ENCODE peak calls at places on chromosomes 6 and 20, in nine cellular contexts. H is A549, J is K562, O is HepG2, C is esophagus muscularis mucosa, W is sigmoid colon, E is stomach, U is tibial nerve, S is transverse colon. N is an unnamed sample.

GRCh38 chr20:31496761-31497295 is 17.4 kb upstream of the HM13 start:
- DNase-seq in H (no peak), J (no peak), O (no peak), C (no peak), W (peak; percentile 86), E (no peak), U (no peak), S (peak; percentile 22), N (peak; percentile 81)

GRCh38 chr20:44080646-44081267 is 106.2 kb downstream of the JPH2 start:
- DNase-seq in H (peak; percentile 77), J (peak; percentile 79), O (peak; percentile 79), C (peak; percentile 92), W (peak; percentile 84), E (peak; percentile 82), U (peak; percentile 84), S (peak; percentile 83), N (no peak)

GRCh38 chr20:21322083-21322710 is 19.1 kb downstream of the XRN2 start:
- DNase-seq in H (no peak), J (no peak), O (no peak), C (no peak), W (no peak), E (no peak), U (no peak), S (no peak), N (no peak)

GRCh38 chr20:56801991-56802740 is 173.1 kb downstream of the TFAP2C start:
- DNase-seq in H (peak; percentile 45), J (no peak), O (no peak), C (no peak), W (no peak), E (no peak), U (no peak), S (no peak), N (no peak)

GRCh38 chr6:39347201-39347600 is 24.7 kb upstream of the KCNK16 start:
- DNase-seq in H (no peak), J (no peak), O (no peak), C (no peak), W (no peak), E (no peak), U (no peak), S (no peak), N (no peak)

GRCh38 chr6:13923527-13924145 is 1.1 kb upstream of the RNF182 start:
- DNase-seq in H (no peak), J (peak; percentile 47), O (no peak), C (no peak), W (no peak), E (no peak), U (no peak), S (no peak), N (no peak)

GRCh38 chr20:35734374-35734773 is 7.7 kb downstream of the RBM39 start:
- DNase-seq in H (no peak), J (no peak), O (no peak), C (no peak), W (no peak), E (no peak), U (no peak), S (no peak), N (no peak)

GRCh38 chr20:43508106-43508505 is 609 bp downstream of the L3MBTL1 start:
- DNase-seq in H (no peak), J (peak; percentile 62), O (no peak), C (no peak), W (no peak), E (no peak), U (no peak), S (peak; percentile 16), N (no peak)

GRCh38 chr20:35511814-35512420 is 17.5 kb downstream of the C20orf173 start:
- DNase-seq in H (peak; percentile 58), J (peak; percentile 30), O (peak; percentile 53), C (no peak), W (no peak), E (peak; percentile 40), U (peak; percentile 19), S (peak; percentile 30), N (no peak)

GRCh38 chr6:137480431-137480830 is 13.8 kb downstream of the OLIG3 start:
- DNase-seq in H (no peak), J (no peak), O (no peak), C (peak; percentile 91), W (no peak), E (no peak), U (no peak), S (no peak), N (no peak)

GRCh38 chr6:41736207-41736710 is 851 bp upstream of the TFEB start:
- DNase-seq in H (no peak), J (peak; percentile 55), O (no peak), C (no peak), W (no peak), E (peak; percentile 57), U (no peak), S (no peak), N (no peak)

GRCh38 chr6:139613496-139613895 is 239.0 kb upstream of the CITED2 start:
- DNase-seq in H (no peak), J (no peak), O (no peak), C (no peak), W (no peak), E (no peak), U (no peak), S (no peak), N (no peak)

GRCh38 chr6:1062786-1063545 is 248.9 kb upstream of the FOXQ1 start:
- DNase-seq in H (no peak), J (no peak), O (peak; percentile 35), C (no peak), W (no peak), E (no peak), U (no peak), S (no peak), N (no peak)
- TF ChIP-seq EP300 in H (no peak), J (no peak), O (no peak), C (no peak), W (no peak), E (no peak), U (no peak), S (no peak), N (no peak)

GRCh38 chr20:40251284-40251932 is 437.6 kb downstream of the MAFB start:
- DNase-seq in H (peak; percentile 23), J (no peak), O (peak; percentile 70), C (peak; percentile 42), W (no peak), E (no peak), U (peak; percentile 30), S (peak; percentile 18), N (no peak)
- TF ChIP-seq CTCF in H (no peak), J (peak; percentile 47), O (peak; percentile 87), C (peak; percentile 31), W (no peak), E (no peak), U (no peak), S (peak; percentile 32), N (no peak)

GRCh38 chr6:158707120-158707519 is 57.3 kb downstream of the SYTL3 start:
- DNase-seq in H (peak; percentile 60), J (peak; percentile 65), O (no peak), C (no peak), W (peak; percentile 83), E (peak; percentile 61), U (no peak), S (peak; percentile 41), N (no peak)

GRCh38 chr6:158708239-158708638 is 58.4 kb downstream of the SYTL3 start:
- DNase-seq in H (no peak), J (no peak), O (no peak), C (no peak), W (peak; percentile 76), E (peak; percentile 33), U (no peak), S (no peak), N (no peak)

GRCh38 chr6:158705386-158706126 is 55.7 kb downstream of the SYTL3 start:
- DNase-seq in H (no peak), J (no peak), O (no peak), C (no peak), W (peak; percentile 64), E (no peak), U (no peak), S (no peak), N (no peak)

GRCh38 chr6:158707826-158708225 is 58.0 kb downstream of the SYTL3 start:
- DNase-seq in H (no peak), J (no peak), O (no peak), C (no peak), W (peak; percentile 61), E (peak; percentile 64), U (no peak), S (peak; percentile 69), N (no peak)

GRCh38 chr6:158706369-158706982 is 56.6 kb downstream of the SYTL3 start:
- DNase-seq in H (peak; percentile 67), J (peak; percentile 57), O (peak; percentile 52), C (no peak), W (peak; percentile 86), E (peak; percentile 61), U (peak; percentile 62), S (peak; percentile 65), N (no peak)
- TF ChIP-seq EP300 in H (no peak), J (no peak), O (no peak), C (no peak), W (peak; percentile 85), E (no peak), U (peak; percentile 64), S (peak; percentile 62), N (no peak)

GRCh38 chr6:169324086-169324485 is 70.4 kb upstream of the THBS2 start:
- DNase-seq in H (no peak), J (no peak), O (no peak), C (peak; percentile 55), W (no peak), E (no peak), U (no peak), S (no peak), N (no peak)

GRCh38 chr6:169323221-169323620 is 69.6 kb upstream of the THBS2 start:
- DNase-seq in H (no peak), J (no peak), O (no peak), C (peak; percentile 88), W (no peak), E (no peak), U (no peak), S (no peak), N (no peak)

GRCh38 chr6:169324661-169325459 is 71.2 kb upstream of the THBS2 start:
- DNase-seq in H (no peak), J (no peak), O (no peak), C (peak; percentile 68), W (no peak), E (no peak), U (no peak), S (no peak), N (no peak)

GRCh38 chr6:169328112-169328801 is 74.6 kb upstream of the THBS2 start:
- DNase-seq in H (no peak), J (no peak), O (no peak), C (no peak), W (no peak), E (no peak), U (no peak), S (no peak), N (no peak)

DNA sequence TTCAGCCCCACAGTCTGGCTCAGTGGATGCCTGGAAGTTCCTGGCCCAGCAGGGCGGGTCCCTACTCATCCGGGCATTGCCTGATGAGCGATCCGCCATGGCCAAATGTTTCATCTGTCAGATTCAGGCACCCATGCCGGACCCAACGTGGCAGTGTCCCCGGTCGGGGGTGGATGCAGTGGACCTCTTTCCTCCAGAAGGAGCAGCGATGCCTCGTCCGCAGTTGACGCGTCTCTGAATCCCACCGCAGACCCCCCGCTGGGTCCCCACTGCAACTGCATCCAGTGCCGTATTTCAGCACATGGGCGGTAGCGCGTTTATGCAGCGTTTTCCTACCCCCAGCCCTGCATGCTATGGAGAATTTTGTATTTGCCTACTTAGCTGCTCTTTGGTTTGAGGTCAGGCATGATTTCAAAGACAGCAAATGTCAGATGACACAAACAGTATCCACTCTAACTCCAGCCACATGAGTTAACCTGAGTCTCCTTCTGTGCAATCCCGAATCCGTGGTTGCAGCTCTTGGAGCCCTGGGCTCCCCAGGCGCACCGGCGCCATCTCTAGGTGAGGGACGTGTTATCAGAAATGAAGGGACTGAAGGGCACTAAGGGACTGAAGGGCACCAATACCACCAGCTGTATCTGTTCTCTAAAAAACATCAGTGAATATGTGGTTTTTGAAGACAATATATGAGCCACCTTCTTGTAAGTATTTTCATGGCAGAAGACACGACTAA is 72.6 kb upstream of the THBS2 start:
- DNase-seq in H (peak; percentile 39), J (no peak), O (peak; percentile 54), C (peak; percentile 89), W (no peak), E (no peak), U (no peak), S (no peak), N (no peak)
- TF ChIP-seq CTCF in H (peak; percentile 32), J (peak; percentile 45), O (peak; percentile 83), C (no peak), W (no peak), E (no peak), U (no peak), S (no peak), N (no peak)

N was measured in suprapubic skin.